ENCODE peak calls at places on chromosome 12, in nine cellular contexts. C is neural crest cell, F is T1000, J is RWPE2, Y is natural killer cell, T is NCI-H460, X is Caco-2, R is tibial artery, O is HFFc6. K is an unnamed sample.

GRCh38 chr12:2974560-2974971 is 15.4 kb downstream of the TEAD4 start:
- DNase-seq in T (no peak), R (no peak), X (no peak), F (no peak), J (no peak), O (no peak), C (no peak), Y (no peak), K (no peak)

GRCh38 chr12:121823101-121823726 is 19.4 kb downstream of the SETD1B start:
- DNase-seq in R (no peak), J (peak; percentile 66), X (no peak), F (no peak), Y (no peak), C (no peak), T (no peak), O (no peak), K (no peak)

GRCh38 chr12:92899388-92900001 is 29.6 kb downstream of the EEA1 start:
- DNase-seq in T (peak; percentile 91), F (peak; percentile 99), R (peak; percentile 91), X (peak; percentile 30), J (peak; percentile 82), O (peak; percentile 98), Y (no peak), C (no peak), K (no peak)

GRCh38 chr12:8697120-8697475 is 693 bp upstream of the RIMKLB start:
- DNase-seq in R (no peak), O (peak; percentile 53), F (no peak), J (no peak), T (no peak), Y (no peak), C (peak; percentile 46), X (peak; percentile 41), K (no peak)

GRCh38 chr12:98274430-98275130 is 240.8 kb upstream of the TMPO start:
- DNase-seq in T (no peak), J (no peak), F (no peak), X (no peak), O (no peak), C (no peak), Y (no peak), R (no peak), K (no peak)

GRCh38 chr12:123233505-123234299 is 466 bp downstream of the MTRFR start:
- DNase-seq in F (no peak), R (no peak), C (no peak), Y (no peak), O (no peak), X (no peak), J (no peak), T (no peak), K (no peak)

GRCh38 chr12:100247765-100248164 is 19.1 kb downstream of the DEPDC4 start:
- DNase-seq in R (no peak), O (no peak), Y (no peak), T (no peak), C (no peak), X (no peak), F (no peak), J (no peak), K (no peak)

GRCh38 chr12:1908758-1909157 is 9.7 kb downstream of the CACNA2D4 start:
- DNase-seq in X (no peak), T (no peak), J (no peak), C (no peak), F (no peak), Y (no peak), R (no peak), O (no peak), K (no peak)

GRCh38 chr12:121711925-121712461 is 559 bp upstream of the TMEM120B start:
- DNase-seq in F (no peak), O (peak; percentile 25), J (no peak), X (peak; percentile 47), Y (peak; percentile 28), R (peak; percentile 69), C (no peak), T (no peak), K (no peak)

GRCh38 chr12:53012928-53013327 is 6.7 kb downstream of the EIF4B start:
- DNase-seq in C (no peak), R (no peak), F (no peak), O (no peak), J (no peak), T (no peak), X (no peak), Y (no peak), K (no peak)

GRCh38 chr12:106431839-106432411 is 74.4 kb downstream of the POLR3B start:
- DNase-seq in R (no peak), X (no peak), J (no peak), Y (no peak), C (no peak), F (no peak), O (no peak), T (no peak), K (no peak)

GRCh38 chr12:90086281-90086680 is 377.6 kb upstream of the ATP2B1 start:
- DNase-seq in O (no peak), C (no peak), T (no peak), R (no peak), F (no peak), J (no peak), X (no peak), Y (no peak), K (no peak)

K was measured in activated T-cell treated with anti-CD3 and anti-CD28 coated beads, Interleukin-2, amount 50 U/mL, for 24 hours.